ENCODE peak calls at places on chromosomes 11 and 22, in seven cellular contexts. W, P, T, V, J, D and Z are unnamed samples. For H3K9me3, the result is how much of the 10 kb centered on the place peaks cover.

GRCh38 chr11:76794371-76795284 is 11.5 kb downstream of the TSKU start:
- DNase-seq in W (no peak), P (no peak), T (no peak), V (no peak), J (no peak), D (peak), Z (peak)

GRCh38 chr22:23037429-23038333 is 32.6 kb upstream of the GNAZ start:
- DNase-seq in W (no peak), P (no peak), T (no peak), V (no peak), J (no peak), D (no peak), Z (no peak)

GRCh38 chr11:25775608-25776007 is 556.3 kb upstream of the ANO3 start:
- DNase-seq in W (no peak), P (peak), T (no peak), V (no peak), J (no peak), D (no peak), Z (no peak)

GRCh38 chr22:36741968-36742367 is 34.0 kb downstream of the IFT27 start:
- DNase-seq in W (peak), P (no peak), T (no peak), V (no peak), J (no peak), D (no peak), Z (no peak)

GRCh38 chr11:29018631-29019030 is 910.4 kb downstream of the METTL15 start:
- DNase-seq in W (no peak), P (peak), T (peak), V (no peak), J (no peak), D (no peak), Z (no peak)

GRCh38 chr11:102683277-102683676 is 22.3 kb downstream of the MMP27 start:
- DNase-seq in W (no peak), P (no peak), T (no peak), V (no peak), J (no peak), D (no peak), Z (no peak)

GRCh38 chr22:22893891-22894739 is 6.5 kb downstream of the IGLL5 start:
- DNase-seq in W (no peak), P (no peak), T (no peak), V (no peak), J (no peak), D (no peak), Z (peak)

GRCh38 chr11:59191899-59192298 is 20.0 kb downstream of the DTX4 start:
- DNase-seq in W (no peak), P (no peak), T (no peak), V (no peak), J (no peak), D (no peak), Z (no peak)

GRCh38 chr11:7657306-7658025 is 15.8 kb downstream of the CYB5R2 start:
- DNase-seq in W (peak), P (peak), T (no peak), V (no peak), J (no peak), D (peak), Z (no peak)

GRCh38 chr11:44443836-44444769 is 121.4 kb upstream of the CD82 start:
- DNase-seq in W (no peak), P (no peak), T (no peak), V (no peak), J (no peak), D (no peak), Z (no peak)

GRCh38 chr11:60310407-60310998 is 16.6 kb upstream of the MS4A6E start:
- DNase-seq in W (no peak), P (no peak), T (no peak), V (no peak), J (no peak), D (no peak), Z (no peak)

GRCh38 chr11:120178441-120179070 is 32.3 kb upstream of the OAF start:
- DNase-seq in W (no peak), P (peak), T (no peak), V (no peak), J (no peak), D (no peak), Z (peak)

GRCh38 chr22:39123811-39124668 is 27.0 kb downstream of the APOBEC3H start:
- DNase-seq in W (no peak), P (no peak), T (no peak), V (no peak), J (peak), D (no peak), Z (peak)

GRCh38 chr22:32996276-32996675 is 61.9 kb downstream of the SYN3 start:
- DNase-seq in W (no peak), P (no peak), T (no peak), V (no peak), J (no peak), D (no peak), Z (no peak)

GRCh38 chr22:45639747-45640102 is 31.9 kb upstream of the ATXN10 start:
- DNase-seq in W (no peak), P (no peak), T (no peak), V (no peak), J (no peak), D (no peak), Z (no peak)

GRCh38 chr11:129593098-129593497 is 217.4 kb downstream of the BARX2 start:
- DNase-seq in W (peak), P (no peak), T (no peak), V (no peak), J (no peak), D (no peak), Z (no peak)

GRCh38 chr11:267491-267994 is 10.7 kb upstream of the NLRP6 start:
- DNase-seq in W (peak), P (peak), T (no peak), V (peak), J (peak), D (no peak), Z (peak)

GRCh38 chr11:60625262-60625661 is 74.2 kb upstream of the MS4A8 start:
- DNase-seq in W (no peak), P (peak), T (no peak), V (no peak), J (no peak), D (no peak), Z (no peak)

GRCh38 chr11:69638941-69639681 is 1.8 kb upstream of the CCND1 start:
- DNase-seq in W (peak), P (peak), T (peak), V (peak), J (peak), D (peak), Z (peak)

GRCh38 chr11:16148301-16148787 is 208.0 kb downstream of the SOX6 start:
- DNase-seq in W (no peak), P (no peak), T (no peak), V (no peak), J (no peak), D (no peak), Z (no peak)

GRCh38 chr11:100922116-100922515 is 207.5 kb downstream of the PGR start:
- DNase-seq in W (no peak), P (no peak), T (no peak), V (no peak), J (no peak), D (no peak), Z (no peak)

GRCh38 chr11:14148653-14149273 is 186.2 kb downstream of the SPON1 start:
- DNase-seq in W (no peak), P (peak), T (peak), V (no peak), J (no peak), D (no peak), Z (no peak)

GRCh38 chr11:68271023-68271780 is 571 bp downstream of the C11orf24 start:
- DNase-seq in W (peak), P (peak), T (peak), V (peak), J (no peak), D (peak), Z (peak)

GRCh38 chr11:43736502-43737193 is 56.1 kb downstream of the HSD17B12 start:
- DNase-seq in W (no peak), P (peak), T (peak), V (no peak), J (no peak), D (no peak), Z (no peak)

GRCh38 chr11:122226810-122227379 is 110.9 kb upstream of the BLID start:
- DNase-seq in W (no peak), P (peak), T (no peak), V (no peak), J (no peak), D (no peak), Z (no peak)

GRCh38 chr22:16562711-16563554 is 29.7 kb downstream of the CCT8L2 start:
- DNase-seq in W (peak), P (no peak), T (no peak), V (no peak), J (no peak), D (no peak), Z (no peak)

GRCh38 chr22:29061773-29062172 is at the start of gene C22orf31:
- DNase-seq in W (no peak), P (no peak), T (no peak), V (no peak), J (no peak), D (no peak), Z (no peak)

GRCh38 chr11:64650923-64651523 is 60.0 kb downstream of the SLC22A12 start:
- DNase-seq in W (no peak), P (peak), T (no peak), V (no peak), J (no peak), D (no peak), Z (no peak)

GRCh38 chr11:40683010-40683409 is 776.4 kb downstream of the LRRC4C start:
- DNase-seq in W (no peak), P (no peak), T (no peak), V (no peak), J (no peak), D (no peak), Z (no peak)

GRCh38 chr11:40679276-40679675 is 780.2 kb downstream of the LRRC4C start:
- DNase-seq in W (no peak), P (no peak), T (no peak), V (no peak), J (no peak), D (no peak), Z (no peak)
- H3K9me3 ChIP-seq in W (under half), P (under half), T (under half), V (under half), J (under half), D (under half), Z (under half)

GRCh38 chr11:41989800-41990380 is 530.4 kb upstream of the LRRC4C start:
- DNase-seq in W (no peak), P (no peak), T (no peak), V (no peak), J (no peak), D (no peak), Z (no peak)
- H3K9me3 ChIP-seq in W (under half), P (under half), T (under half), V (under half), J (under half), D (under half), Z (under half)

DNA sequence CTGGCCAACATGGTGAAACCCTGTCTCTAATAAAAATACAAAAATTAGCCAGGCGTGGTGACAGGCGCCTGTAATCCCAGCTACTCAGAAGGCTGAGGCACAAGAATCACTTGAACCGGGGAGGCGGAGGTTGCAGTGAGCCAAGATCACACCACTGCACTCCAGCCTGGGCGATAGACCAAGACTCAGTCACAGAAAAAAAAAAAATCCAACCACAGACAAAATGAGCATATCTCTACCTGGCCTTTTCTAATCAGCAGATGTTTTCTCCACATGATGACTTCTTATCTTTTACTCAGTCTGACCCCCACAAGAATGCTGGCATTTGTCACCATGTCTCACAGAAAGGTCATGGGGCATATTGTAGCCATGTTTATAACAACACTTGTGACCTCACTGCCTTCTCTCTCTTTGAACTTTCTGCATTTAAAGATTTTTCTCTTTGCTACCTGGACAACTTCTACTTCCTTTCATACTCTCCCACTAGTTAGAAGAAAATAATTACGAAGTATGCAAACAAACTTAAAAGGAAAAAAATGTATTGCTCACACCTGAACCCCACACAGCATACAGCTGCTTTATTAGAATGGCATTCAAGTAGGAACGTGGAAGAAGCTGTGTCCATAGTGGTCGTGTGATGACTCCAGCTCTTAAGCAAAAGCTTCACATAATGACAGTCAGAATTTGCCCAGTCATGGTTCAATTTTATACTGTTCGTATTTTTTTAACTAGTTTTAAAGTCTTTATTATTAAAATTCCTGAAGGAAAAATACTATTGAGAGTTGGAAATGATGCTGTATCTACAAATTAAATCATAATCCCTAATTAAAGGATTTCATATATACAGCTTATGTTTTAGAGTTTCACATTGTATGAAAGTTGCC is 65.4 kb downstream of the ZC3H12C start:
- DNase-seq in W (no peak), P (no peak), T (no peak), V (no peak), J (no peak), D (no peak), Z (no peak)
- H3K9me3 ChIP-seq in W (under half), P (under half), T (under half), V (under half), J (under half), D (under half), Z (under half)

GRCh38 chr22:49362393-49362792 is 465.3 kb downstream of the BRD1 start:
- DNase-seq in W (no peak), P (no peak), T (no peak), V (no peak), J (no peak), D (no peak), Z (peak)

GRCh38 chr22:49365910-49366309 is 461.8 kb downstream of the BRD1 start:
- DNase-seq in W (no peak), P (no peak), T (no peak), V (no peak), J (no peak), D (no peak), Z (peak)

GRCh38 chr22:49364398-49364797 is 463.3 kb downstream of the BRD1 start:
- DNase-seq in W (no peak), P (no peak), T (no peak), V (no peak), J (no peak), D (no peak), Z (no peak)

GRCh38 chr22:49365191-49365837 is 462.4 kb downstream of the BRD1 start:
- DNase-seq in W (no peak), P (no peak), T (no peak), V (no peak), J (no peak), D (no peak), Z (peak)

GRCh38 chr22:49363526-49364230 is 464.0 kb downstream of the BRD1 start:
- DNase-seq in W (no peak), P (no peak), T (no peak), V (no peak), J (no peak), D (no peak), Z (peak)
- H3K9me3 ChIP-seq in W (under half), P (under half), T (half or more), V (under half), J (under half), D (under half), Z (under half)

DNA sequence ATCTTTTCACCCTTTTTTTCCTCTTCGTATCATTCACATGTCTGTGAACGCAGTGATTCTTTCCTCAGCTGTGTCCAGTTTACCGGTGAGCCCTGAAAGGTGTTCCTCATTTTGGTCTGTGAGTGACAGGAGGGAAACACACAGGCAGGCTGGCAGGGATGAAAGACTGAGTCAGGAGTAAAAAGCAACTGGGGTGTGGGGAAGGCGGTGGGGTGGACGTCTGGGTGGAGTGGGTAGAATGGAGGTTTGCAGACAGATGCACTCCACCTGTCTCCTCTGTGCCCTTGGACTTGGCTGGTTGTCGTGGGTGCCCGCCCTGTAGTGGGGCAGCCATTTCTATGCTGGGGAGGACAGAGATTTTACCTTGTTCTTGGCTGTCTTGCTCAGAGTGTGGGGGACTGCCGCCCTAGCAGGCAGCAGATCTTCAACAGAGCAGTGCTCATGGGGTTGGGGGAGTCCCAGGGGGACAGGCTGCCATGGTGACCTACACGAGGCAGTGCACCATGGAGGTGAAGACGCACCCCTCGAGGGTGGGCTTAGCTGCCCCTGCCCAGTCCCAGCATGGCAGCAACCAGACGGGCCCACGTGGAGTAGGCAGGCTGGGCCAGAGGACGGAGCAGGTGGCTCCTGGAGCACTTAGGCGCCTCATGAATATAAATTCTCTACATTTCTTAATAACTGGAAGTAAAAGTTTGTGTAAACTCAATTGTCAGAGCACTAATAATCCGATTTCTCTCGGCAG is 603.7 kb downstream of the TBC1D22A start:
- DNase-seq in W (no peak), P (no peak), T (no peak), V (no peak), J (peak), D (no peak), Z (peak)
- H3K9me3 ChIP-seq in W (under half), P (under half), T (under half), V (under half), J (under half), D (under half), Z (under half)

DNA sequence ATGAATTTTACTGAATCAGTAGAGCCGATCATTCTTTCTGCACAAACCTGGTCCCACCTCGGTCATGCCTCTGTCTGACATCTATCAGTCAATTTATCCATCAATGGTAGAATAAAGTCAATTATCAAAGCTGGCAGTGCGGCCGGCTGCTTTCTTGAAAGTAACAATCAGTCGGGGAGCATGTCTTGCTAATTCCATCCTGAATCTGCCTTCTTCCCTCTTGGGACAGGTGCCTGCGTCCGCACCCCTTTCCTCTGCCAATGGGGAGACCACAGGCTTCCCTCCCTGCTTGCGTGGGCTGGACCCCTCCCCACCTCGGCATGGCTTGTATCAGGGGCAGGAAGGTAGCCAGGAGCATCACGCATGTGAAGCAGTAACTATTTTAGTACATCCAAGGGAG is 962.9 kb downstream of the BRD1 start:
- DNase-seq in W (peak), P (no peak), T (no peak), V (peak), J (no peak), D (no peak), Z (peak)
- H3K9me3 ChIP-seq in W (under half), P (under half), T (half or more), V (under half), J (under half), D (under half), Z (under half)

GRCh38 chr11:91857194-91857593 is 367.4 kb upstream of the FAT3 start:
- DNase-seq in W (no peak), P (peak), T (no peak), V (no peak), J (no peak), D (no peak), Z (no peak)
- H3K9me3 ChIP-seq in W (under half), P (under half), T (under half), V (under half), J (under half), D (under half), Z (under half)